ENCODE peak calls at places on chromosomes 4 and X, in seven cellular contexts. B is aorta, O is kidney, L is IMR-90, S is heart right ventricle, H is left lung, G is Peyer's patch. N is an unnamed sample.

GRCh38 chrX:31154941-31155340 is 83.1 kb upstream of the FTHL17 start:
- DNase-seq in B (no peak), H (no peak), S (no peak), G (no peak), O (no peak), L (no peak), N (no peak)

GRCh38 chr4:151013491-151013890 is 1.6 kb downstream of the LRBA start:
- DNase-seq in S (no peak), O (no peak), B (no peak), H (no peak), L (no peak), G (no peak), N (no peak)

GRCh38 chrX:34877451-34877850 is 65.1 kb upstream of the FAM47B start:
- DNase-seq in S (no peak), O (no peak), G (no peak), L (peak), B (no peak), H (no peak), N (peak)

GRCh38 chrX:8034058-8034457 is 106.8 kb upstream of the PNPLA4 start:
- DNase-seq in H (no peak), B (no peak), G (no peak), S (no peak), O (no peak), L (no peak), N (no peak)

GRCh38 chr4:81198151-81198550 is 16.9 kb downstream of the PRKG2 start:
- DNase-seq in G (peak), L (no peak), H (no peak), O (no peak), S (no peak), B (no peak), N (no peak)

GRCh38 chr4:6893449-6894085 is 16.1 kb upstream of the TBC1D14 start:
- DNase-seq in B (no peak), O (no peak), L (peak), H (peak), G (peak), S (no peak), N (no peak)

GRCh38 chrX:49000640-49001039 is 1.4 kb downstream of the GRIPAP1 start:
- DNase-seq in L (no peak), S (no peak), B (no peak), O (no peak), H (no peak), G (no peak), N (no peak)

GRCh38 chrX:69136546-69137331 is 28.5 kb downstream of the PJA1 start:
- DNase-seq in G (no peak), O (peak), S (peak), B (peak), L (no peak), H (no peak), N (peak)

GRCh38 chr4:151841107-151841506 is 80.3 kb upstream of the GATB start:
- DNase-seq in S (no peak), L (no peak), H (no peak), B (no peak), G (no peak), O (no peak), N (no peak)

GRCh38 chr4:6391852-6392188 is 80.6 kb downstream of the PPP2R2C start:
- DNase-seq in G (no peak), H (no peak), S (no peak), O (no peak), B (no peak), L (no peak), N (no peak)

GRCh38 chr4:169346840-169347239 is 76.1 kb upstream of the SH3RF1 start:
- DNase-seq in L (no peak), G (no peak), S (no peak), B (no peak), H (no peak), O (no peak), N (no peak)

GRCh38 chr4:128384091-128384520 is 96.5 kb upstream of the PGRMC2 start:
- DNase-seq in B (no peak), L (peak), H (no peak), G (no peak), S (no peak), O (no peak), N (peak)

GRCh38 chr4:153634737-153635353 is 49.2 kb upstream of the TLR2 start:
- DNase-seq in G (no peak), S (no peak), H (no peak), B (no peak), L (peak), O (no peak), N (peak)

DNA sequence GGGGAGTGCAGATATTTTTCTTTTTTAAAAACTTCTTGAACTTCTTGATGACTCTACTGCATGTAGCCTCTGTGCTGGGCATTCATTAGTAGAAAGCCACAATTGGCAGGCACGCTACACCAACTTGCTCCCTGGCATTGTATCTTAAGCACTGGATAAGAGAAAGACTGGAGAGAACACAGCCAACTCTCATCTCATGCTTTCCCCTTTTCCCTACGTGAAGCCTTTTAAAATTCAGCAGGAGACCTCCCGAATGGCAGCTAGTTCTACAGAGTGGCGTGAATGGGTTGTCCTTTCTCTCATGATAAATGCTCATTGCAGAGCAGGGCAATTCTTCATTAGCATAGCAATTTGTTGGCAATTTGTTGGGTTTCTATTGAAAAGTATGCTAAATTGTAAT is 47.9 kb downstream of the SEPTIN11 start:
- DNase-seq in S (no peak), H (no peak), G (no peak), O (no peak), B (no peak), L (no peak), N (no peak)
- H3K27ac ChIP-seq in S (no peak), H (no peak), G (no peak), O (no peak), B (no peak), L (peak), N (peak)

GRCh38 chrX:125203737-125204578 is 115.7 kb upstream of the TEX13C start:
- DNase-seq in G (no peak), B (peak), H (no peak), S (peak), L (no peak), O (peak), N (no peak)
- H3K27ac ChIP-seq in G (no peak), B (no peak), H (no peak), S (no peak), L (no peak), O (no peak), N (no peak)

DNA sequence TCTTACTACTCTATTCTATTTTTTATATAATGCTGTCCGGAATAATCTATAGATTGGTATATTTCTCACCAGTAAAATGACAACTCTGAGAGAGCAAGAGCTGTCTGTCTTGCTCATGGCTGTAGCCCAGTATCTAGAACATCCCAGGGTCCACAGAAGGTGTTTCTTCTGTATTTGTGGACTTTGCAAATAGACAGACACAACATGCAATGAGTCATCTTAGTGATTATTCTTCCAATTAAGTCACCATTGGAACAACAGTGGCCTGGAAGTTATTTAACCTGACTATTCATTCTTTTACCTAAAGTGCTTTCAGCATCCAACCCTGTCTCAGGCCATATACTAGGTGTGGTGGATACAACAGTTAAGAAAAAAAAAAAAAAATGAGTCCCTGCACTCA is 179.5 kb downstream of the PPARGC1A start:
- DNase-seq in G (no peak), B (no peak), L (no peak), O (no peak), S (no peak), H (no peak), N (no peak)
- H3K27ac ChIP-seq in G (no peak), B (no peak), L (no peak), O (no peak), S (no peak), H (no peak), N (no peak)

DNA sequence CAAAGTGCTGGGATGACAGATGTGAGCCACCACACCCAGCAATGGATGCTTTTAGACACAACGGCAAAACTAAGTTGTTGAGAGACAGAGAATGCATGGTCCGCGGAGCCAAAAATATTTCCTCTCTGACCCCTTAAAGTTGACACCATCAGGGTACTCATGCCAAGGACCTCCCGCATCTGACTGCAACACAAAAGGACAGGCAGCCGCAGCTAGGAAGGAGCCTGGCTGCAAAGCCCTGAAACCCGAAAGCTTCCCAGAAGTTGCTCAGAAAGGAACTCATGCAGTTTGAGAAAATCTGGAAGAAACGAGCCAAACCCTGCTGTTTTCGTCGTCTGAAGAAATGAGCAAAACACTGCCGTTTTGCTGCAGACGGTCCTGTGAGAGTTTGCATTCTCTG is 16.5 kb downstream of the DHRSX start:
- DNase-seq in L (no peak), B (no peak), H (peak), O (peak), S (no peak), G (no peak), N (no peak)
- H3K27ac ChIP-seq in L (peak), B (peak), H (no peak), O (no peak), S (peak), G (no peak), N (no peak)

DNA sequence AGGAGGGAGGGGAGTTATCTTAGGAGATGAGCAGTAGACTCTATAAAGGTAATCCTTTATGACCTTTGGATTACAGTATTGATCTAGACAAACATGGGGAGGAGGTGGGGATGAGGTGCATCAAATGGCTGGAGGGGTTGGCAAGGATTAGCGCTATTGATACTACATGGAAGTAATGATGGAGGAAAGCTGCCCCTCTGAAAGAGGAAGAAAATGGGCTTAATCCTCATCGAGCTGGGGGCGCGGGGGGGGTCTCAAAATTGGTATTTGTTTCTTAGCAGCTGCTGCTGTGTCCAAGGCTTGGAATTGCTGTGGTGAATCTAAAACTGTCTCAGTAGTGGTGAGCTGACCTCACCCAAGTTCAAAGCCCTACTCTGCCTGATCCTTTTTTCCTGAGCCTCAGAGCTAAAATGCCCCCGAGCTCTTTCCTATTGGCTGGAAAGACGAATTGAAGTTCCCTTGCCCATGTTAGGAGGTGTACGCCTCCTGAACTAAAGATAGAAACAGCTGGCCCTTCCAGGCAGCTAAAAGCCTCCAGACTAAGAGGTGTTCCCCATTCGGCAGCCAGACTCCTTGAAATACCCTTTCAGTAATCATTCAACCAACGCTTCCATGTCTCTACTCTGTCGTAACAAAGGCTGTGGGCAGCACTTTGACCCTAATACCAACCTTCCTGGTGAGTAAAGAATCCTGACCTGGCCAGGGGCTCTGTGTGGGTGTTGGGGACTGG is at the start of gene ITGB1BP2:
- DNase-seq in L (peak), B (peak), H (no peak), O (no peak), G (no peak), S (peak), N (no peak)
- H3K27ac ChIP-seq in L (no peak), B (peak), H (no peak), O (no peak), G (no peak), S (peak), N (no peak)